ENCODE peak calls at places on chromosomes 2 and 18, in ten cellular contexts. V is frontal cortex; K is T-helper 1 cell; Y is CD8-positive, alpha-beta memory T cell; A is hypothalamus; W is HuH-7; O is stimulated activated CD4-positive, alpha-beta T cell treated with anti-CD3 and anti-CD28 coated beads, TNF-alpha, amount 100 ng/mL, for 4 hours; N is iris pigment epithelial cell; I is BE2C; L is CD8-positive, alpha-beta T cell. M is an unnamed sample.

GRCh38 chr18:34097312-34097711 is 127.4 kb downstream of the NOL4 start:
- DNase-seq in A (no peak), K (no peak), W (no peak), V (no peak), L (no peak), Y (no peak), N (peak), I (no peak), O (no peak), M (no peak)

GRCh38 chr2:119644186-119644585 is 34.8 kb upstream of the TMEM177 start:
- DNase-seq in O (no peak), Y (no peak), K (no peak), V (no peak), N (peak), A (no peak), I (no peak), L (no peak), W (no peak), M (peak)

GRCh38 chr2:71458413-71459083 is 5.2 kb downstream of the DYSF start:
- DNase-seq in I (no peak), A (no peak), N (peak), W (no peak), V (no peak), O (no peak), K (no peak), Y (no peak), L (no peak), M (peak)

GRCh38 chr18:66931010-66931409 is 327.1 kb upstream of the CDH19 start:
- DNase-seq in W (no peak), K (no peak), O (no peak), N (no peak), I (no peak), Y (no peak), A (no peak), L (no peak), V (no peak), M (no peak)

GRCh38 chr2:183614797-183615429 is 490.7 kb downstream of the NUP35 start:
- DNase-seq in K (no peak), O (no peak), W (no peak), V (no peak), L (no peak), I (no peak), N (no peak), A (no peak), Y (no peak), M (no peak)

GRCh38 chr18:48627216-48627615 is 88.4 kb downstream of the CTIF start:
- DNase-seq in L (no peak), I (no peak), W (no peak), K (no peak), O (no peak), N (peak), A (no peak), Y (no peak), V (no peak), M (peak)

GRCh38 chr18:79410171-79410641 is 14.5 kb downstream of the NFATC1 start:
- DNase-seq in Y (peak), O (no peak), K (no peak), N (no peak), A (no peak), V (no peak), L (no peak), W (no peak), I (no peak), M (no peak)

GRCh38 chr2:95007822-95008221 is 17.7 kb upstream of the MAL start:
- DNase-seq in K (no peak), N (no peak), O (no peak), A (no peak), V (no peak), L (no peak), W (no peak), I (no peak), Y (no peak), M (no peak)

GRCh38 chr2:233240897-233241296 is 10.6 kb upstream of the ATG16L1 start:
- DNase-seq in K (no peak), N (no peak), V (no peak), Y (peak), L (no peak), O (no peak), W (no peak), A (no peak), I (no peak), M (no peak)

GRCh38 chr18:13582283-13582682 is 144.1 kb downstream of the FAM210A start:
- DNase-seq in V (no peak), Y (no peak), W (no peak), L (no peak), A (no peak), O (no peak), I (no peak), K (no peak), N (no peak), M (no peak)

GRCh38 chr18:67710639-67711038 is 194.1 kb upstream of the DSEL start:
- DNase-seq in Y (no peak), O (no peak), W (peak), N (no peak), L (no peak), V (no peak), I (no peak), A (no peak), K (no peak), M (no peak)

GRCh38 chr18:39173022-39173421 is 1607.4 kb upstream of the CELF4 start:
- DNase-seq in O (no peak), N (no peak), V (no peak), K (no peak), I (no peak), L (no peak), W (no peak), Y (no peak), A (no peak), M (no peak)

GRCh38 chr18:13543811-13544732 is 182.3 kb downstream of the FAM210A start:
- DNase-seq in Y (no peak), L (no peak), O (no peak), K (no peak), W (no peak), A (no peak), N (no peak), I (no peak), V (no peak), M (no peak)

GRCh38 chr2:119522561-119523110 is 1.6 kb downstream of the SCTR start:
- DNase-seq in A (no peak), I (no peak), O (no peak), L (no peak), W (no peak), Y (no peak), K (no peak), V (no peak), N (no peak), M (no peak)

GRCh38 chr2:166364476-166365161 is 11.1 kb downstream of the SCN9A start:
- DNase-seq in L (no peak), O (no peak), V (no peak), I (no peak), W (no peak), Y (no peak), N (no peak), A (no peak), K (no peak), M (no peak)

GRCh38 chr2:129575880-129576279 is 403.6 kb upstream of the RAB6C start:
- DNase-seq in W (no peak), N (no peak), K (no peak), A (no peak), O (no peak), I (no peak), V (no peak), L (no peak), Y (no peak), M (no peak)

GRCh38 chr2:9212661-9213411 is 6.2 kb downstream of the ASAP2 start:
- DNase-seq in I (no peak), V (no peak), Y (no peak), O (no peak), L (no peak), W (no peak), A (no peak), K (no peak), N (no peak), M (no peak)

GRCh38 chr2:111135910-111136297 is 15.2 kb downstream of the BCL2L11 start:
- DNase-seq in L (no peak), O (no peak), W (peak), V (no peak), K (no peak), N (peak), A (no peak), I (peak), Y (no peak), M (peak)

GRCh38 chr18:47992266-47992665 is 61.8 kb upstream of the SMAD2 start:
- DNase-seq in N (no peak), K (no peak), I (no peak), Y (no peak), V (no peak), A (no peak), W (no peak), L (no peak), O (no peak), M (no peak)

GRCh38 chr2:71503827-71504226 is 50.5 kb downstream of the DYSF start:
- DNase-seq in W (no peak), O (no peak), Y (no peak), L (no peak), K (no peak), V (no peak), N (peak), I (no peak), A (no peak), M (no peak)

GRCh38 chr2:105926960-105927678 is 182.4 kb downstream of the NCK2 start:
- DNase-seq in A (no peak), V (no peak), K (peak), W (no peak), I (no peak), L (peak), Y (peak), N (no peak), O (peak), M (no peak)

GRCh38 chr2:187825-188224 is 76.0 kb downstream of the SH3YL1 start:
- DNase-seq in Y (no peak), A (no peak), L (no peak), W (no peak), V (no peak), O (no peak), K (no peak), I (no peak), N (no peak), M (no peak)